ENCODE peak calls at places on chromosomes 11 and 22, in eight cellular contexts. G is uterus; J is CD8-positive, alpha-beta T cell; E is K562; U is mesendoderm; Z is SJCRH30; M is heart left ventricle; T is neuronal stem cell. N is an unnamed sample.

GRCh38 chr11:111010391-111011354 is 234.9 kb upstream of the POU2AF2 start:
- DNase-seq in G (no peak), M (no peak), U (no peak), Z (no peak), E (no peak), T (no peak), J (no peak), N (no peak)

GRCh38 chr11:2458321-2458720 is 13.5 kb downstream of the KCNQ1 start:
- DNase-seq in U (no peak), G (no peak), J (no peak), Z (no peak), E (no peak), T (no peak), M (no peak), N (no peak)

GRCh38 chr11:64643258-64643881 is 52.4 kb downstream of the SLC22A12 start:
- DNase-seq in E (peak; percentile 74), U (peak; percentile 81), M (no peak), J (no peak), T (no peak), Z (no peak), G (peak; percentile 63), N (no peak)

GRCh38 chr11:68329496-68329895 is 17.1 kb downstream of the LRP5 start:
- DNase-seq in Z (no peak), J (no peak), G (no peak), M (no peak), T (no peak), U (no peak), E (no peak), N (no peak)

GRCh38 chr22:32473388-32473952 is 1.1 kb upstream of the FBXO7 start:
- DNase-seq in T (peak; percentile 68), M (no peak), U (peak; percentile 80), E (peak; percentile 25), G (peak; percentile 16), Z (peak; percentile 17), J (no peak), N (peak; percentile 13)

GRCh38 chr11:117815262-117815803 is 9.2 kb downstream of the FXYD2 start:
- DNase-seq in J (peak; percentile 51), M (no peak), E (no peak), T (no peak), U (no peak), G (no peak), Z (no peak), N (no peak)

GRCh38 chr11:95925011-95925410 is 1.1 kb upstream of the MTMR2 start:
- DNase-seq in M (no peak), U (peak; percentile 84), T (no peak), J (no peak), E (no peak), Z (no peak), G (no peak), N (no peak)

GRCh38 chr11:100791873-100792272 is 104.8 kb downstream of the ARHGAP42 start:
- DNase-seq in J (no peak), E (no peak), G (no peak), T (no peak), Z (peak; percentile 49), U (peak; percentile 85), M (no peak), N (no peak)

DNA sequence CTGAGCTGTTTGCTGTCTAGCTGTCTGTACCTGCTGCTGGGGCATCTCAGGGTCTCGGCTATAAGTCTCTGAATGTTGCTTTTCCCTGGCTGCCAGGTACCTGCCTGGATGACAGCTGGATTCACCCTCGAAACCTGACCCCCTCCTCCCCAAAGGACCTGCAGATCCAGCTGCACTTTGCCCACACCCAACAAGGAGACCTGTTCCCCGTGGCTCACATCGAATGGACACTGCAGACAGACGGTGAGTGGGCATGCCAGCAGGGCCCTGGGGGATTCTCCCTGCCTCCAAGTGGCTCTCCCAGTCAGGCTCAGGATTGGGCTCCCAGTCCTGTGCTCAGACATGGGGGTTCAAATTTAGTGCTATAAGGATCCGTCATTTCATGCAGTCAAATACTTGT is 12.9 kb downstream of the IL17RA start:
- DNase-seq in T (no peak), U (no peak), G (no peak), M (no peak), Z (no peak), J (no peak), E (no peak), N (no peak)
- H3K27ac ChIP-seq in T (no peak overlapping the region), U (no peak overlapping the region), G (no peak overlapping the region), M (no peak overlapping the region), Z (no peak overlapping the region), J (no peak overlapping the region), E (no peak overlapping the region), N (no peak overlapping the region)

DNA sequence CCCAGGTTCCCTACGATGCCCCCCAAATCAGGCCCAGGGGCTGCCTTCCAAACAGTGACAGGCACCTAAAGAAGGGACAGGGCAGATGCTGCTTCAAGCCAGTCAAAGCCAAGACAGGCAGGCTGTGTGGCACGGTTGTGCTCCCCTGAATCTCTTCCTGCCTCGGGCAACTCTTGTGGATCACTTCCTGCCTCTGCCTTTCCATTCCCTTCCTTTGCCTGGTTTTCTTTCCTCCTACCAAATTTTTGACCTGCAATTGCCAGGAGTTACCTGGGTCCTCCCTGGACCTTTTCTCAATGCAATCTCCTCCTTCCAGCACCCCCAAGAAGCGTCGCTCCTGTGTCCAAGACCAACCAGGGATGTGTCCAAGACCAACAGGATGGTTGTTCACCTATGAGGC is 5.5 kb downstream of the C11orf16 start:
- DNase-seq in G (no peak), T (no peak), M (no peak), J (no peak), E (no peak), Z (no peak), U (no peak), N (no peak)
- H3K4me1 ChIP-seq in G (no peaks in the 10 kb centered on the region), T (peaks cover 2% of the 10 kb centered on the region), M (no peaks in the 10 kb centered on the region), J (no peaks in the 10 kb centered on the region), E (no peaks in the 10 kb centered on the region), Z (peaks cover 4% of the 10 kb centered on the region), U (no peaks in the 10 kb centered on the region), N (no peaks in the 10 kb centered on the region)

DNA sequence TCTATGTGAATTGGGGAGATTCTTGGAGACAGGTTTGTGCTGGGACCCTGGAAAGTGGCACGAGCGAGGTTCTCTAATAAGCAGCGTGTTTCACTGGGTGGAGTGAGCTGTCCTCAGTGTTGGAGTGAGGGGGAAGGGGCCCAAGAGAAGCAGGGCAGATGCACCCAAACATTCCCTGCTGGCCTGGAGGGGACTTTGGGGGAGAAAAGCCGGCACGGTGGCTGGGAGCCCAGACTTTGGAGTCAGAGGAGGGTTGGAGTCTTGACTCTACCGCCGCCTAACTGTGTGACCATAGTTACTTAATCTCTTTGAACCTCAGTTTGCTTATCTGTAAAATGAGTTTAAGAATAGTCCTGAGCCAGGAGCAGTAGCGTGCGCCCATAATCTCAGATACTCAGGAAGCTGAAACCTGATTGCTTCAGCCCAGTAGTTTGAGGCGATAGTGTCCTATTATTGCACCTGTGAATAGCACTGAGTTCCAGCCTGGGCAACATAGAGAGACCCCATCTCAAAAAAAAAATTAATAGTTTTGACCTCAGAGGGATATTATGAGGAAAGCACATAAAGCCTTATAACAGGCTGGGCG is 614 bp downstream of the NR1H3 start:
- DNase-seq in M (no peak), Z (no peak), J (no peak), G (no peak), T (no peak), E (no peak), U (no peak), N (no peak)
- H3K27ac ChIP-seq in M (peak overlapping the region; percentile 81), Z (no peak overlapping the region), J (no peak overlapping the region), G (peak overlapping the region; percentile 81), T (peak overlapping the region; percentile 79), E (peak overlapping the region; percentile 69), U (peak overlapping the region; percentile 32), N (peak overlapping the region; percentile 91)

GRCh38 chr11:828501-829115 is 889 bp downstream of the CRACR2B start:
- DNase-seq in G (no peak), U (no peak), Z (no peak), M (no peak), T (no peak), J (no peak), E (no peak), N (no peak)
- H3K4me1 ChIP-seq in G (peaks cover 50% of the 10 kb centered on the region), U (peaks cover 9% of the 10 kb centered on the region), Z (peaks cover 39% of the 10 kb centered on the region), M (peaks cover 62% of the 10 kb centered on the region), T (peaks cover 45% of the 10 kb centered on the region), J (peaks cover 57% of the 10 kb centered on the region), E (peaks cover 25% of the 10 kb centered on the region), N (peaks cover 31% of the 10 kb centered on the region)

GRCh38 chr22:42601879-42602465 is 12.7 kb downstream of the POLDIP3 start:
- DNase-seq in J (no peak), M (no peak), T (no peak), U (no peak), E (no peak), Z (no peak), G (no peak), N (no peak)

GRCh38 chr22:42604403-42604802 is 10.3 kb downstream of the POLDIP3 start:
- DNase-seq in E (no peak), T (no peak), G (no peak), U (no peak), Z (no peak), J (no peak), M (no peak), N (no peak)

GRCh38 chr22:42596863-42597530 is 17.7 kb downstream of the POLDIP3 start:
- DNase-seq in T (no peak), J (no peak), E (no peak), G (no peak), Z (no peak), U (no peak), M (no peak), N (no peak)

GRCh38 chr22:42603427-42603826 is 11.3 kb downstream of the POLDIP3 start:
- DNase-seq in U (no peak), J (no peak), E (no peak), M (no peak), Z (no peak), T (no peak), G (no peak), N (no peak)

GRCh38 chr22:42602470-42602869 is 12.2 kb downstream of the POLDIP3 start:
- DNase-seq in Z (no peak), E (no peak), J (no peak), U (no peak), M (no peak), G (no peak), T (no peak), N (no peak)
- H3K27ac ChIP-seq in Z (no peak overlapping the region), E (no peak overlapping the region), J (no peak overlapping the region), U (no peak overlapping the region), M (no peak overlapping the region), G (no peak overlapping the region), T (no peak overlapping the region), N (no peak overlapping the region)

DNA sequence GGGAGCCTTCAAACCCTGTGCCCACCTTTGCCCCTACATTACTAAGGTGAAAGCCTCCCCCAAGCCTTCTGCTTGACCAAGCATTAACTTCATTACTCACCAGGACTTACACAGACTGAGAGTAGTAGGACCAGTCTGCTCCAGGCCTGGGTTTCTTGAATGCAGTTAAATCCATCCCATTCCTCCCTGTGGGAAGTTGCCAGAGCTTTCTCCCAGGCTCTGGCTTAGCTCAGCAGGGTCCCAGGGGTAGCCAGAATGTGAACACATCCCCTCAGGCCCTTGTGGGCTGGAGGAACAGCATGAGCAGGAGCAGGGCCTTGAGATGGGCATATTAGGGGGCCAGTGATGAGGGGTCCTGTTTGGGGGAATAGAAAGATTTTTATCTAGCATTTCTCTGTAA is 59.9 kb downstream of the RRM1 start:
- DNase-seq in T (no peak), U (peak; percentile 17), E (no peak), M (no peak), G (no peak), J (no peak), Z (no peak), N (no peak)
- H3K4me1 ChIP-seq in T (no peaks in the 10 kb centered on the region), U (no peaks in the 10 kb centered on the region), E (peaks cover 4% of the 10 kb centered on the region), M (no peaks in the 10 kb centered on the region), G (no peaks in the 10 kb centered on the region), J (no peaks in the 10 kb centered on the region), Z (no peaks in the 10 kb centered on the region), N (no peaks in the 10 kb centered on the region)

GRCh38 chr11:61880050-61880449 is 11.3 kb downstream of the FADS3 start:
- DNase-seq in Z (no peak), G (no peak), U (no peak), T (no peak), J (no peak), E (no peak), M (no peak), N (no peak)
- H3K27ac ChIP-seq in Z (no peak overlapping the region), G (no peak overlapping the region), U (no peak overlapping the region), T (no peak overlapping the region), J (no peak overlapping the region), E (no peak overlapping the region), M (peak overlapping the region; percentile 41), N (no peak overlapping the region)

N was measured in tibial nerve.